ENCODE peak calls at places on chromosomes 5 and 9, in ten cellular contexts. K, U, F, X, L, Q, Y, W, G and D are unnamed samples.

GRCh38 chr5:132766020-132766805 is 10.8 kb downstream of the SEPTIN8 start:
- DNase-seq in K (no peak), U (no peak), F (no peak), X (no peak), L (peak), Q (no peak), Y (no peak), W (no peak), G (no peak), D (no peak)

GRCh38 chr5:43352131-43352530 is 38.9 kb upstream of the HMGCS1 start:
- DNase-seq in K (no peak), U (no peak), F (no peak), X (no peak), L (no peak), Q (no peak), Y (no peak), W (no peak), G (no peak), D (no peak)

GRCh38 chr9:78782858-78783257 is 485.9 kb downstream of the PSAT1 start:
- DNase-seq in K (no peak), U (no peak), F (no peak), X (no peak), L (no peak), Q (no peak), Y (no peak), W (no peak), G (peak), D (no peak)

GRCh38 chr9:17269799-17270198 is 135.0 kb downstream of the CNTLN start:
- DNase-seq in K (no peak), U (no peak), F (no peak), X (no peak), L (no peak), Q (no peak), Y (no peak), W (no peak), G (no peak), D (no peak)

GRCh38 chr9:106693546-106693945 is 169.4 kb upstream of the ZNF462 start:
- DNase-seq in K (no peak), U (no peak), F (no peak), X (no peak), L (no peak), Q (no peak), Y (no peak), W (no peak), G (no peak), D (no peak)

GRCh38 chr5:74865799-74866652 is at the start of gene FAM169A:
- DNase-seq in K (peak), U (no peak), F (no peak), X (peak), L (peak), Q (peak), Y (no peak), W (no peak), G (peak), D (no peak)

GRCh38 chr5:53942724-53943123 is 367.6 kb downstream of the ARL15 start:
- DNase-seq in K (no peak), U (peak), F (no peak), X (no peak), L (no peak), Q (peak), Y (no peak), W (no peak), G (no peak), D (no peak)

GRCh38 chr9:89880161-89880560 is 275.3 kb downstream of the GADD45G start:
- DNase-seq in K (no peak), U (no peak), F (no peak), X (no peak), L (peak), Q (no peak), Y (no peak), W (no peak), G (no peak), D (no peak)

GRCh38 chr5:158013939-158014338 is 155.0 kb upstream of the CLINT1 start:
- DNase-seq in K (peak), U (no peak), F (no peak), X (no peak), L (no peak), Q (peak), Y (no peak), W (peak), G (peak), D (no peak)

GRCh38 chr9:35518212-35518917 is 28.5 kb downstream of the RUSC2 start:
- DNase-seq in K (peak), U (peak), F (peak), X (no peak), L (no peak), Q (peak), Y (peak), W (no peak), G (peak), D (peak)

GRCh38 chr5:54656261-54656728 is 138.7 kb downstream of the SNX18 start:
- DNase-seq in K (no peak), U (no peak), F (no peak), X (no peak), L (no peak), Q (no peak), Y (no peak), W (no peak), G (no peak), D (no peak)

GRCh38 chr9:127898433-127899199 is 787 bp downstream of the ST6GALNAC6 start:
- DNase-seq in K (peak), U (peak), F (no peak), X (peak), L (no peak), Q (no peak), Y (peak), W (peak), G (peak), D (peak)

GRCh38 chr5:135466178-135467050 is 14.3 kb upstream of the TIFAB start:
- DNase-seq in K (peak), U (no peak), F (no peak), X (peak), L (peak), Q (peak), Y (no peak), W (no peak), G (peak), D (no peak)

GRCh38 chr5:10761842-10762165 is 770 bp upstream of the DAP start:
- DNase-seq in K (no peak), U (no peak), F (no peak), X (no peak), L (no peak), Q (no peak), Y (no peak), W (no peak), G (no peak), D (no peak)

GRCh38 chr5:21711854-21712752 is 1141.0 kb downstream of the CDH12 start:
- DNase-seq in K (no peak), U (no peak), F (no peak), X (no peak), L (no peak), Q (no peak), Y (no peak), W (no peak), G (peak), D (no peak)

GRCh38 chr5:7015586-7016256 is 302.5 kb downstream of the TENT4A start:
- DNase-seq in K (peak), U (no peak), F (no peak), X (no peak), L (no peak), Q (peak), Y (no peak), W (no peak), G (peak), D (no peak)

GRCh38 chr5:77645158-77645994 is 6.9 kb upstream of the OTP start:
- DNase-seq in K (peak), U (no peak), F (no peak), X (peak), L (no peak), Q (peak), Y (no peak), W (peak), G (no peak), D (no peak)

GRCh38 chr5:78221964-78222451 is 72.5 kb downstream of the AP3B1 start:
- DNase-seq in K (no peak), U (no peak), F (no peak), X (no peak), L (no peak), Q (peak), Y (no peak), W (peak), G (peak), D (no peak)

GRCh38 chr9:13360188-13360587 is 80.7 kb upstream of the MPDZ start:
- DNase-seq in K (no peak), U (no peak), F (no peak), X (no peak), L (no peak), Q (no peak), Y (no peak), W (no peak), G (no peak), D (no peak)

GRCh38 chr5:72125931-72126620 is 18.8 kb downstream of the MAP1B start:
- DNase-seq in K (no peak), U (no peak), F (no peak), X (no peak), L (no peak), Q (no peak), Y (no peak), W (no peak), G (no peak), D (no peak)

GRCh38 chr9:127522727-127523126 is 71.4 kb downstream of the LRSAM1 start:
- DNase-seq in K (no peak), U (no peak), F (no peak), X (no peak), L (no peak), Q (peak), Y (no peak), W (no peak), G (peak), D (no peak)

GRCh38 chr9:100674419-100675122 is 96.7 kb downstream of the CAVIN4 start:
- DNase-seq in K (no peak), U (no peak), F (no peak), X (no peak), L (no peak), Q (no peak), Y (no peak), W (no peak), G (no peak), D (no peak)

GRCh38 chr5:158586054-158586453 is 513.7 kb downstream of the EBF1 start:
- DNase-seq in K (no peak), U (no peak), F (no peak), X (no peak), L (no peak), Q (no peak), Y (no peak), W (no peak), G (no peak), D (no peak)

GRCh38 chr5:120083851-120084615 is 380.1 kb upstream of the PRR16 start:
- DNase-seq in K (no peak), U (no peak), F (no peak), X (no peak), L (no peak), Q (no peak), Y (no peak), W (no peak), G (no peak), D (no peak)

GRCh38 chr5:21142791-21143190 is 1154.8 kb upstream of the CDH18 start:
- DNase-seq in K (no peak), U (no peak), F (no peak), X (no peak), L (no peak), Q (no peak), Y (no peak), W (no peak), G (no peak), D (no peak)

GRCh38 chr9:130847306-130848217 is 12.5 kb downstream of the ABL1 start:
- DNase-seq in K (peak), U (peak), F (no peak), X (no peak), L (no peak), Q (peak), Y (peak), W (no peak), G (peak), D (peak)

GRCh38 chr9:18857334-18857733 is 175.7 kb downstream of the SAXO1 start:
- DNase-seq in K (no peak), U (no peak), F (no peak), X (no peak), L (no peak), Q (no peak), Y (no peak), W (no peak), G (no peak), D (no peak)

GRCh38 chr5:167626341-167627118 is 664.9 kb upstream of the WWC1 start:
- DNase-seq in K (peak), U (no peak), F (no peak), X (no peak), L (no peak), Q (no peak), Y (no peak), W (no peak), G (peak), D (no peak)

GRCh38 chr9:133772581-133772980 is 34.4 kb upstream of the SARDH start:
- DNase-seq in K (no peak), U (no peak), F (no peak), X (no peak), L (no peak), Q (no peak), Y (no peak), W (no peak), G (no peak), D (no peak)

GRCh38 chr5:141490771-141491170 is 1.9 kb downstream of the PCDHGC5 start:
- DNase-seq in K (no peak), U (no peak), F (no peak), X (no peak), L (no peak), Q (no peak), Y (no peak), W (no peak), G (no peak), D (no peak)

DNA sequence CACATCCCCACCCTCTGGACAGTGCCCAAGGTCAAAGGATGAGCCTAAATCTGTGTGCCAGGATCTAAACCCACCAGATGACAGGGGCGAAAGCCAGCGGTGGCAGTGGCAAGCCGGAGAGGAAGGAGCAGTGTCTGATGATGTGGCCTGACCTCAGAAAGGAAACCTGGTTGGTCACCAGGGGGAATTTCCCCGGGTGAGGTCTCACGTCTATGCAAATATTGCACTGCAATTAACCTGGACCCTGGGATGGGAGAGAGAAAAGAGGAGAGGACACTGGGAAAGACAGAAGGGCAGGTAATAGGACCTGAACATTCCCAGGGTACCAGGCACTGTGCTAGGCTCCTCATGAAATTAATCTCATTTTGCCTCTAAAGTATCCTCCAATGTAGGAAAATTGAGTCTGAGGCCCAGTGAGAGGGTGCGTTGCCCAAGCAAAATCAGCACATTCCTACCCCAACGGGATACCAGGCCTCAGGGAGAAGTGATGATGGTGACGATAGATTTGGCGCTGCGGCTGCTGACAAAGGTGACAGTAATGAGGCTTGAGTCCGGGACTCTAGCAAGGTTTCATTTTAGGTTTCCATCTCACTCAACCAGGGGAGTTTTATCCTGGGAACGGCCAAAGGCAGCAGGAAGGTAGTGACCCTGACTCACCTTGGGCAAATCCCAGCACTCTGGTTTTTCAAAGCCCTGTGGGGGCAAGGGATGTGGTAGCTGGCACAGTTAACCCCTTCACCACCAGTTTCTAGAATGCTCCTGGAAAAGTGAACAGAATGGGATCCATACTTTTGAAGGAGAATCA is 13.4 kb upstream of the TNIP1 start:
- DNase-seq in K (no peak), U (no peak), F (no peak), X (no peak), L (no peak), Q (peak), Y (no peak), W (no peak), G (peak), D (no peak)
- H3K4me3 ChIP-seq in K (no peak), U (no peak), F (no peak), X (no peak), L (no peak), Q (no peak), Y (no peak), W (no peak), G (no peak), D (no peak)

DNA sequence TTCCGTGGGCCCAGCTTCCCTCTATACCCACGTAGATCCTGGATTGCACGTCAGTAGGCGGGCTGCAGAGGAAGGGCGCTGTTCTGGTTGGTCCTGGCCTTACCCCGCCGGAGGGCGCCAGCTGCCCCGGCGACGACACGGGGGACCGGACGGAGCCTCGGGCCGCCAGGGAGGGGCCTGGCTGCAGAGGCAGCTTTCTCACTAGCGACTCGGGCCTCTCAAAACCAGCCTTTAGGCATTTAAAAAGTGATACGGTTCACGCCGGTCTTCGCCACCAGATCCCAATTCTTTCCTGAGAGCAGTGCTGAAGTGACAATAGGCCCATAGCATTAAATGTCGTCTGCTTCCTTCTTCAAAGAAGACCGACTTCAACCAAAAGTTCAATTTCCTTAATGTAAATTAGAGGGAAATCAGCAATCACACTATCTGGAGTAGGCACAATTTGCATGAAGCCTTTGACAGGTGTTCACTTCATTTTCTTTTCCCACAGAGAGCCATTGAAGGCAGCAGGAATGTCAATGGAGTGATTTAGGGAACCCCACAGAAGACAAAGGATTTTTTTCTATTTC is 17.6 kb upstream of the UBE2D2 start:
- DNase-seq in K (peak), U (no peak), F (no peak), X (peak), L (peak), Q (no peak), Y (no peak), W (peak), G (no peak), D (no peak)
- TF ChIP-seq CTCF in K (peak), U (no peak), F (no peak), X (peak), L (peak), Q (no peak), Y (peak), W (peak), G (no peak), D (peak)

DNA sequence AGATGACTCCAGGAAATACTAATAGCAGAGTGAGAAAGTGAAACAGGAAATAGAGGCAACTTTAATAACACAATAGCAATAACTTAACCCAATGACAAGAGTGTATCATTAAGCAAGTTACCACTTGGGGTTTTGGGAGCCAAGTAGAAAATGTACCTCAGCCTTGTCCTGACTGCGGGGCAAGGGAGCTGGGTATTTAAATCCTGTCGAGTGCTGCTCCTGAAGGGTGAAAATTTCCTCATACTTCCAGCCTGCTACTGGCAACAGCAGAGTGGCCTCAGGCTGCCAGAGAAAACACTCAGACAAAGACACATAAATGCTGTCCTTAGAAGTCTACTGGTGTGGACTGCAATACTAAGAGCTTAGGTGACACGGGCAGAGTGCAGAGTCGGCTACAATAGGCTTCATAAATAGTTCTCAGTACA is 112.5 kb upstream of the EMB start:
- DNase-seq in K (no peak), U (no peak), F (no peak), X (peak), L (peak), Q (peak), Y (no peak), W (no peak), G (no peak), D (no peak)
- H3K4me3 ChIP-seq in K (no peak), U (no peak), F (peak), X (no peak), L (peak), Q (no peak), Y (no peak), W (no peak), G (no peak), D (no peak)

GRCh38 chr5:148842161-148842560 is 15.8 kb downstream of the ADRB2 start:
- DNase-seq in K (no peak), U (no peak), F (no peak), X (no peak), L (no peak), Q (no peak), Y (no peak), W (no peak), G (no peak), D (no peak)

GRCh38 chr5:148843510-148844318 is 17.3 kb downstream of the ADRB2 start:
- DNase-seq in K (no peak), U (no peak), F (no peak), X (no peak), L (no peak), Q (no peak), Y (no peak), W (no peak), G (peak), D (no peak)

GRCh38 chr5:148841519-148841918 is 15.1 kb downstream of the ADRB2 start:
- DNase-seq in K (no peak), U (no peak), F (no peak), X (no peak), L (no peak), Q (no peak), Y (no peak), W (no peak), G (peak), D (no peak)

GRCh38 chr5:148846930-148847329 is 20.5 kb downstream of the ADRB2 start:
- DNase-seq in K (no peak), U (no peak), F (no peak), X (no peak), L (no peak), Q (no peak), Y (no peak), W (no peak), G (peak), D (no peak)

GRCh38 chr5:148844433-148845279 is 18.2 kb downstream of the ADRB2 start:
- DNase-seq in K (no peak), U (no peak), F (no peak), X (no peak), L (no peak), Q (no peak), Y (no peak), W (no peak), G (no peak), D (no peak)
- TF ChIP-seq CTCF in K (no peak), U (no peak), F (peak), X (no peak), L (peak), Q (no peak), Y (no peak), W (peak), G (peak), D (no peak)

GRCh38 chr9:93899609-93900435 is 55.3 kb downstream of the BARX1 start:
- DNase-seq in K (no peak), U (no peak), F (no peak), X (no peak), L (peak), Q (no peak), Y (no peak), W (no peak), G (no peak), D (no peak)
- H3K4me3 ChIP-seq in K (no peak), U (no peak), F (no peak), X (no peak), L (no peak), Q (no peak), Y (no peak), W (no peak), G (no peak), D (no peak)